ENCODE peak calls at places on chromosomes 6 and 20, in six cellular contexts. P is lower lobe of right lung, M is heart right ventricle, F is fibroblast of the aortic adventitia, U is HCT116, A is body of pancreas. W is an unnamed sample.

GRCh38 chr6:37283268-37283667 is 25.3 kb upstream of the TMEM217 start:
- DNase-seq in A (no peak), M (no peak), F (no peak), U (no peak), P (no peak), W (no peak)

GRCh38 chr6:52881996-52882841 is 27.3 kb downstream of the GSTA3 start:
- DNase-seq in F (peak), M (peak), U (peak), P (peak), A (peak), W (no peak)

GRCh38 chr6:33414592-33415271 is 3.2 kb downstream of the CUTA start:
- DNase-seq in A (no peak), U (no peak), F (no peak), M (no peak), P (no peak), W (no peak)

GRCh38 chr6:143538374-143538773 is 26.9 kb upstream of the FUCA2 start:
- DNase-seq in A (no peak), U (no peak), M (no peak), F (no peak), P (no peak), W (no peak)

GRCh38 chr6:149403534-149403933 is 3.5 kb downstream of the SUMO4 start:
- DNase-seq in F (no peak), M (no peak), P (no peak), A (no peak), U (no peak), W (no peak)

GRCh38 chr6:116511424-116512131 is at the start of gene CALHM5:
- DNase-seq in A (peak), P (no peak), F (peak), M (peak), U (peak), W (peak)

GRCh38 chr6:35436071-35436865 is 15.9 kb upstream of the FANCE start:
- DNase-seq in U (no peak), M (no peak), A (no peak), P (no peak), F (no peak), W (no peak)

GRCh38 chr6:26414281-26414680 is 12.2 kb downstream of the BTN3A1 start:
- DNase-seq in P (no peak), F (no peak), U (no peak), M (no peak), A (no peak), W (no peak)

GRCh38 chr20:21053002-21053762 is 53.0 kb downstream of the LINC00237 start:
- DNase-seq in F (no peak), U (no peak), P (no peak), A (no peak), M (no peak), W (no peak)

GRCh38 chr6:116218172-116218633 is 35.7 kb downstream of the TSPYL4 start:
- DNase-seq in A (no peak), F (peak), U (no peak), M (no peak), P (no peak), W (no peak)

GRCh38 chr6:17280552-17281090 is 540 bp upstream of the RBM24 start:
- DNase-seq in F (no peak), P (peak), U (no peak), A (peak), M (peak), W (no peak)

GRCh38 chr20:46545077-46545826 is 5.2 kb downstream of the OCSTAMP start:
- DNase-seq in M (no peak), A (peak), U (no peak), P (no peak), F (peak), W (no peak)

GRCh38 chr6:41767112-41767946 is 12.4 kb downstream of the FRS3 start:
- DNase-seq in F (peak), U (no peak), M (no peak), P (no peak), A (peak), W (peak)

GRCh38 chr20:10784337-10785183 is 110.8 kb upstream of the JAG1 start:
- DNase-seq in M (no peak), F (no peak), U (no peak), A (peak), P (no peak), W (no peak)

GRCh38 chr6:150900049-150900448 is 34.5 kb downstream of the MTHFD1L start:
- DNase-seq in U (no peak), F (no peak), M (no peak), A (no peak), P (no peak), W (no peak)

GRCh38 chr6:150907385-150907784 is 41.9 kb downstream of the MTHFD1L start:
- DNase-seq in F (peak), M (no peak), A (no peak), U (no peak), P (no peak), W (no peak)

GRCh38 chr6:150910561-150910960 is 45.1 kb downstream of the MTHFD1L start:
- DNase-seq in M (no peak), F (no peak), U (no peak), P (no peak), A (no peak), W (no peak)

GRCh38 chr6:150902142-150902800 is 36.8 kb downstream of the MTHFD1L start:
- DNase-seq in M (no peak), P (no peak), A (no peak), U (no peak), F (peak), W (no peak)

DNA sequence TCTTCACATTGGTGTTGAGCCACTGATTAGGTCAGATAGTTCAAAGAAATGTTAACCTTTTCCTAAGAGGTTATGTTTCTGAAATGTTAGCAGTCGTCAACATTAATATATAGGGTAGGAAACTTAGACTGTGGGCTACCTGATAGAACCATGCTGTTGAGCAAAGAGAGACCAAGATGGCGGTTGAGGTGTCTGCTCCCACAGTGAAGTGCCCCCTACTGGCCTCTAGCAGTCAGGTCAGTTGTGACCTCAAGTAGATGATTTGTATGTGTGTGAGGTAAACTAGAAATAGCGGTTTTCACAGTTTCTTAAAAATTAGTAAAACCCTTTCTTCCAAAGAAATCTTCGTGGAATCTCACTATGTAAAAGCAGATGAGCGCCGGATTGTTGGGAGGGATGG is 40.3 kb downstream of the MTHFD1L start:
- DNase-seq in U (no peak), M (no peak), F (no peak), A (no peak), P (no peak), W (no peak)
- TF ChIP-seq CTCF in U (peak), M (no peak), F (no peak), A (no peak), P (no peak), W (no peak)

GRCh38 chr20:63176448-63177133 is 39.3 kb downstream of the YTHDF1 start:
- DNase-seq in P (no peak), U (no peak), M (no peak), A (no peak), F (no peak), W (no peak)
- H3K4me3 ChIP-seq in P (no peak), U (no peak), M (no peak), A (no peak), F (no peak), W (no peak)

GRCh38 chr6:151763303-151763702 is 44.2 kb upstream of the ESR1 start:
- DNase-seq in P (no peak), A (no peak), U (no peak), F (peak), M (no peak), W (no peak)
- TF ChIP-seq CTCF in P (peak), A (peak), U (peak), F (peak), M (no peak), W (peak)

DNA sequence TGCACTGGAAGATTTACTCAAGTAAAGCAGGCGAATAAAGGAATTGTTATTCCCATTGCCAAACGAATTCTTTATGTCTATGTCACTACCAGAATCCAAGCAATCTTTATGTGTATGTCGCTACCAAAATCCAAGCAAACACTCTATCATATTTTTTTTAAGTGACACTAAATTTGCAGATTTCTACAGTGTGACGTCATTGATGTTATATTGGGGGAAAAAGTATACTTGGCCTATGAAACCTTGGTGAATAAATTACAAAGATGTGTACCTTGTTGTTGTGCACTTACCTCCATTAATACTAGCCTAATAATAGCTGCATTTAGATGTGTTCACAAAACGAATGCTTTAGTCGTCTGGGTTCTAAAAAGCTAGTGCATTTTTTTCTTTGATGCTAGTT is 957 bp downstream of the TTK start:
- DNase-seq in P (no peak), F (no peak), M (no peak), U (no peak), A (no peak), W (no peak)
- H3K4me3 ChIP-seq in P (no peak), F (peak), M (no peak), U (peak), A (no peak), W (peak)

GRCh38 chr20:45095753-45096371 is 5.1 kb downstream of the KCNS1 start:
- DNase-seq in F (peak), U (peak), A (peak), P (no peak), M (no peak), W (peak)

GRCh38 chr20:45100563-45101245 is at the start of gene KCNS1:
- DNase-seq in F (no peak), P (no peak), U (no peak), A (peak), M (no peak), W (no peak)

GRCh38 chr20:45096781-45097180 is 4.1 kb downstream of the KCNS1 start:
- DNase-seq in P (no peak), U (no peak), A (no peak), F (no peak), M (no peak), W (no peak)

GRCh38 chr20:45097485-45098095 is 3.3 kb downstream of the KCNS1 start:
- DNase-seq in M (no peak), P (peak), F (peak), A (peak), U (no peak), W (no peak)

DNA sequence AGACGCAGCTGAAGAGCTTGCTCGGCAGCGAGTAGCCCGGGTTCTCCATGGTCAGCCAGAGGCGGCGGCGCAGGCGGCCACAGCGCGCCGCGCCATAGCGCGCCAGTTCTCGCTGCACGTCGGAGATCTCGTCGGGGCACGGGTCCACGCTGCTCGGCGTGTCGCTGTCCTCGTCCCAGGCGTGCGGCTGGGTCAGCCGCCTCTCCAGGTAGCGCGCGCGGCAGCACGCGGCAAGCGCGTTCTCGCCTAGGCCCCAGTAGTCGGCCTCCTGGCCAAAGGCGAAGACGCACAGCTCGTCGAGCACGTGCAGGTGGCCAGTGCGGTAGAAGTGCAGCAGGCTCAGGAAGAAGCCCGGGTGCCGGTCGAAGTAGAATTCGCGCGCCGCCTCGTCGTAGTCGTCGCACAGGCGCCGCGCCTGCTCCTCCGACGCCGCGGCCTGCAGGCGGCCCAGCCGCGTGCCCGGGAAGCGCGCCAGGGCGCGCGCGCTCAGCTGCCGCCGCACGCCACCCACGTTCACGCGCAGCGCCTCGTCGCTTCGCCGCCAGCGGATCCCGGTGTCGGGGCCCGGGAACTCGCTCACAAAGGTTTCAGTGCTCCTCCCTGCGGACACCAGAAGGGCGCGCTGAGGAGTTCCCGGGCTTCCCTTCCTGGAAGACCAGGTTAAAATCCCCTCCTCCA is 2.7 kb downstream of the KCNS1 start:
- DNase-seq in U (no peak), A (peak), P (no peak), M (peak), F (no peak), W (no peak)
- TF ChIP-seq CTCF in U (peak), A (no peak), P (no peak), M (no peak), F (peak), W (no peak)

GRCh38 chr6:30571085-30572077 is at the start of gene ABCF1:
- DNase-seq in F (peak), M (peak), P (peak), U (peak), A (peak), W (peak)

GRCh38 chr6:30570760-30571084 is 520 bp upstream of the ABCF1 start:
- DNase-seq in F (no peak), A (peak), P (no peak), U (no peak), M (peak), W (no peak)

GRCh38 chr6:30572078-30572605 is 900 bp downstream of the ABCF1 start:
- DNase-seq in P (no peak), A (no peak), M (no peak), F (no peak), U (no peak), W (no peak)

GRCh38 chr6:30570263-30570662 is 979 bp upstream of the ABCF1 start:
- DNase-seq in P (no peak), M (no peak), A (no peak), F (no peak), U (no peak), W (no peak)

DNA sequence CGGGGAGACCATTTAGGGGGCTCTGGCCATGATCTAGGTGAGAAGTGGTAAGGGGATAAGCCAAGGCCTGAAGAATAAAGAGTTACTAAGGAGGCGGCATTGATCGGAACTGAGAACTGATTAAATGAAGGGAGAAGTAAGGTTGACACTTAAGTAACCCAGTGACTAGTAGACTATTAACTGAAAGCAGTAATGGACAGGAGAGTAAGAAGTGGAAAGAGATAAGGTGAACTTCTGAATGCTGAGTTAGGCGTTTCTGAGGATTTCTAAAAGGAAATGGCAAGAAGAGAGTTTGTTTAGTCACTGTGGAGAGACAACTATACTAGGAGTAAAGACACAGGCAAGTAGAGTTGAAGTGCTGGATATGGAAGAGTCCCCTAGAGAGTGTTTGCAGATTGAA is 1.9 kb downstream of the ABCF1 start:
- DNase-seq in A (no peak), U (no peak), M (no peak), F (no peak), P (no peak), W (no peak)
- H3K4me3 ChIP-seq in A (no peak), U (no peak), M (no peak), F (peak), P (no peak), W (no peak)

GRCh38 chr6:165678904-165679303 is 15.9 kb upstream of the PDE10A start:
- DNase-seq in F (no peak), U (no peak), P (no peak), A (no peak), M (no peak), W (no peak)
- TF ChIP-seq CTCF in F (no peak), U (no peak), P (no peak), A (no peak), M (no peak), W (no peak)

W was measured in AG04449.